ENCODE peak calls at places on chromosomes 13 and 19, in seven cellular contexts. One of them, this sample, is unnamed.

GRCh38 chr19:11375143-11375948 is 880 bp downstream of the SWSAP1 start:
- DNase-seq in stimulated activated effector memory CD8-positive, alpha-beta T cell treated with anti-CD3 and anti-CD28 coated beads, Interleukin-12 subunit alpha, Interleukin-12 subunit beta, amount 100 ng/mL, for 72 hours: peak
- DNase-seq in stimulated activated CD8-positive, alpha-beta memory T cell treated with anti-CD3 and anti-CD28 coated beads, Interleukin-7, amount 100 ng/mL, for 1 hour: no peak
- DNase-seq in nephron progenitor cell: peak
- DNase-seq in NCI-H526: no peak
- DNase-seq in iPS DF 19.7: no peak
- DNase-seq in foreskin fibroblast: no peak
- DNase-seq in this sample: peak

GRCh38 chr13:62320129-62320724 is 904.6 kb upstream of the PCDH20 start:
- DNase-seq in foreskin fibroblast: peak
- DNase-seq in stimulated activated effector memory CD8-positive, alpha-beta T cell treated with anti-CD3 and anti-CD28 coated beads, Interleukin-12 subunit alpha, Interleukin-12 subunit beta, amount 100 ng/mL, for 72 hours: no peak
- DNase-seq in iPS DF 19.7: no peak
- DNase-seq in stimulated activated CD8-positive, alpha-beta memory T cell treated with anti-CD3 and anti-CD28 coated beads, Interleukin-7, amount 100 ng/mL, for 1 hour: no peak
- DNase-seq in nephron progenitor cell: no peak
- DNase-seq in NCI-H526: peak
- DNase-seq in this sample: no peak

GRCh38 chr19:44955500-44956439 is 590 bp downstream of the CLPTM1 start:
- DNase-seq in stimulated activated CD8-positive, alpha-beta memory T cell treated with anti-CD3 and anti-CD28 coated beads, Interleukin-7, amount 100 ng/mL, for 1 hour: no peak
- DNase-seq in foreskin fibroblast: peak
- DNase-seq in stimulated activated effector memory CD8-positive, alpha-beta T cell treated with anti-CD3 and anti-CD28 coated beads, Interleukin-12 subunit alpha, Interleukin-12 subunit beta, amount 100 ng/mL, for 72 hours: no peak
- DNase-seq in NCI-H526: no peak
- DNase-seq in nephron progenitor cell: no peak
- DNase-seq in iPS DF 19.7: no peak
- DNase-seq in this sample: no peak

GRCh38 chr13:113880651-113881611 is 17.1 kb upstream of the GAS6 start:
- DNase-seq in stimulated activated CD8-positive, alpha-beta memory T cell treated with anti-CD3 and anti-CD28 coated beads, Interleukin-7, amount 100 ng/mL, for 1 hour: no peak
- DNase-seq in stimulated activated effector memory CD8-positive, alpha-beta T cell treated with anti-CD3 and anti-CD28 coated beads, Interleukin-12 subunit alpha, Interleukin-12 subunit beta, amount 100 ng/mL, for 72 hours: no peak
- DNase-seq in NCI-H526: no peak
- DNase-seq in nephron progenitor cell: no peak
- DNase-seq in foreskin fibroblast: peak
- DNase-seq in iPS DF 19.7: no peak
- DNase-seq in this sample: no peak

GRCh38 chr13:112065867-112066623 is 904 bp upstream of the SOX1 start:
- DNase-seq in stimulated activated effector memory CD8-positive, alpha-beta T cell treated with anti-CD3 and anti-CD28 coated beads, Interleukin-12 subunit alpha, Interleukin-12 subunit beta, amount 100 ng/mL, for 72 hours: no peak
- DNase-seq in foreskin fibroblast: no peak
- DNase-seq in NCI-H526: no peak
- DNase-seq in iPS DF 19.7: no peak
- DNase-seq in nephron progenitor cell: no peak
- DNase-seq in stimulated activated CD8-positive, alpha-beta memory T cell treated with anti-CD3 and anti-CD28 coated beads, Interleukin-7, amount 100 ng/mL, for 1 hour: no peak
- DNase-seq in this sample: no peak

GRCh38 chr13:37141011-37141410 is 35.5 kb upstream of the CSNK1A1L start:
- DNase-seq in iPS DF 19.7: no peak
- DNase-seq in foreskin fibroblast: peak
- DNase-seq in stimulated activated effector memory CD8-positive, alpha-beta T cell treated with anti-CD3 and anti-CD28 coated beads, Interleukin-12 subunit alpha, Interleukin-12 subunit beta, amount 100 ng/mL, for 72 hours: no peak
- DNase-seq in NCI-H526: no peak
- DNase-seq in stimulated activated CD8-positive, alpha-beta memory T cell treated with anti-CD3 and anti-CD28 coated beads, Interleukin-7, amount 100 ng/mL, for 1 hour: no peak
- DNase-seq in nephron progenitor cell: no peak
- DNase-seq in this sample: no peak

GRCh38 chr19:33690461-33691427 is 69.0 kb downstream of the CHST8 start:
- DNase-seq in stimulated activated CD8-positive, alpha-beta memory T cell treated with anti-CD3 and anti-CD28 coated beads, Interleukin-7, amount 100 ng/mL, for 1 hour: no peak
- DNase-seq in foreskin fibroblast: no peak
- DNase-seq in stimulated activated effector memory CD8-positive, alpha-beta T cell treated with anti-CD3 and anti-CD28 coated beads, Interleukin-12 subunit alpha, Interleukin-12 subunit beta, amount 100 ng/mL, for 72 hours: no peak
- DNase-seq in NCI-H526: no peak
- DNase-seq in nephron progenitor cell: no peak
- DNase-seq in iPS DF 19.7: no peak
- DNase-seq in this sample: no peak

GRCh38 chr19:5407356-5407755 is 47.9 kb upstream of the ZNRF4 start:
- DNase-seq in stimulated activated effector memory CD8-positive, alpha-beta T cell treated with anti-CD3 and anti-CD28 coated beads, Interleukin-12 subunit alpha, Interleukin-12 subunit beta, amount 100 ng/mL, for 72 hours: no peak
- DNase-seq in foreskin fibroblast: peak
- DNase-seq in stimulated activated CD8-positive, alpha-beta memory T cell treated with anti-CD3 and anti-CD28 coated beads, Interleukin-7, amount 100 ng/mL, for 1 hour: no peak
- DNase-seq in NCI-H526: no peak
- DNase-seq in nephron progenitor cell: no peak
- DNase-seq in iPS DF 19.7: no peak
- DNase-seq in this sample: no peak

GRCh38 chr19:50167314-50167721 is 4.2 kb upstream of the IZUMO2 start:
- DNase-seq in NCI-H526: no peak
- DNase-seq in nephron progenitor cell: peak
- DNase-seq in foreskin fibroblast: no peak
- DNase-seq in iPS DF 19.7: no peak
- DNase-seq in stimulated activated CD8-positive, alpha-beta memory T cell treated with anti-CD3 and anti-CD28 coated beads, Interleukin-7, amount 100 ng/mL, for 1 hour: no peak
- DNase-seq in stimulated activated effector memory CD8-positive, alpha-beta T cell treated with anti-CD3 and anti-CD28 coated beads, Interleukin-12 subunit alpha, Interleukin-12 subunit beta, amount 100 ng/mL, for 72 hours: no peak
- DNase-seq in this sample: no peak

GRCh38 chr13:25977216-25977615 is 74.6 kb downstream of the SHISA2 start:
- DNase-seq in iPS DF 19.7: peak
- DNase-seq in nephron progenitor cell: no peak
- DNase-seq in stimulated activated effector memory CD8-positive, alpha-beta T cell treated with anti-CD3 and anti-CD28 coated beads, Interleukin-12 subunit alpha, Interleukin-12 subunit beta, amount 100 ng/mL, for 72 hours: no peak
- DNase-seq in foreskin fibroblast: no peak
- DNase-seq in NCI-H526: no peak
- DNase-seq in stimulated activated CD8-positive, alpha-beta memory T cell treated with anti-CD3 and anti-CD28 coated beads, Interleukin-7, amount 100 ng/mL, for 1 hour: no peak
- DNase-seq in this sample: no peak

GRCh38 chr13:68261105-68261504 is 1031.0 kb upstream of the PCDH9 start:
- DNase-seq in NCI-H526: no peak
- DNase-seq in stimulated activated effector memory CD8-positive, alpha-beta T cell treated with anti-CD3 and anti-CD28 coated beads, Interleukin-12 subunit alpha, Interleukin-12 subunit beta, amount 100 ng/mL, for 72 hours: no peak
- DNase-seq in foreskin fibroblast: no peak
- DNase-seq in iPS DF 19.7: peak
- DNase-seq in nephron progenitor cell: no peak
- DNase-seq in stimulated activated CD8-positive, alpha-beta memory T cell treated with anti-CD3 and anti-CD28 coated beads, Interleukin-7, amount 100 ng/mL, for 1 hour: no peak
- DNase-seq in this sample: no peak

GRCh38 chr13:31945202-31945978 is 86.2 kb upstream of the FRY start:
- DNase-seq in foreskin fibroblast: peak
- DNase-seq in stimulated activated effector memory CD8-positive, alpha-beta T cell treated with anti-CD3 and anti-CD28 coated beads, Interleukin-12 subunit alpha, Interleukin-12 subunit beta, amount 100 ng/mL, for 72 hours: no peak
- DNase-seq in iPS DF 19.7: no peak
- DNase-seq in stimulated activated CD8-positive, alpha-beta memory T cell treated with anti-CD3 and anti-CD28 coated beads, Interleukin-7, amount 100 ng/mL, for 1 hour: no peak
- DNase-seq in NCI-H526: peak
- DNase-seq in nephron progenitor cell: peak
- DNase-seq in this sample: no peak

GRCh38 chr19:55249841-55250240 is 9.0 kb downstream of the PPP6R1 start:
- DNase-seq in NCI-H526: no peak
- DNase-seq in nephron progenitor cell: no peak
- DNase-seq in stimulated activated CD8-positive, alpha-beta memory T cell treated with anti-CD3 and anti-CD28 coated beads, Interleukin-7, amount 100 ng/mL, for 1 hour: no peak
- DNase-seq in stimulated activated effector memory CD8-positive, alpha-beta T cell treated with anti-CD3 and anti-CD28 coated beads, Interleukin-12 subunit alpha, Interleukin-12 subunit beta, amount 100 ng/mL, for 72 hours: no peak
- DNase-seq in iPS DF 19.7: no peak
- DNase-seq in foreskin fibroblast: no peak
- DNase-seq in this sample: no peak

GRCh38 chr19:38044267-38045111 is 137.5 kb downstream of the SIPA1L3 start:
- DNase-seq in stimulated activated effector memory CD8-positive, alpha-beta T cell treated with anti-CD3 and anti-CD28 coated beads, Interleukin-12 subunit alpha, Interleukin-12 subunit beta, amount 100 ng/mL, for 72 hours: no peak
- DNase-seq in stimulated activated CD8-positive, alpha-beta memory T cell treated with anti-CD3 and anti-CD28 coated beads, Interleukin-7, amount 100 ng/mL, for 1 hour: no peak
- DNase-seq in NCI-H526: no peak
- DNase-seq in iPS DF 19.7: no peak
- DNase-seq in nephron progenitor cell: no peak
- DNase-seq in foreskin fibroblast: peak
- DNase-seq in this sample: no peak

This sample was measured in NK-92 treated with Interleukin-12 subunit alpha and Interleukin-12 subunit beta, amount 100 ng/mL, for 24 hours.